ENCODE peak calls at places on chromosomes 5 and 9, in nine cellular contexts. One of them, this sample, is unnamed.

GRCh38 chr9:112486221-112487007 is at the start of gene KIAA1958:
- DNase-seq in mucosa of descending colon: peak
- DNase-seq in activated CD4-positive, CD25-positive, alpha-beta regulatory T cell: peak
- DNase-seq in activated CD4-positive, alpha-beta T cell treated with anti-CD3 and anti-CD28 coated beads, Interleukin-2, amount 50 U/mL, for 1 hour: peak
- DNase-seq in spleen: peak
- DNase-seq in stimulated activated CD4-positive, alpha-beta T cell treated with anti-CD3 and anti-CD28 coated beads, Interleukin-12 subunit alpha, Interleukin-12 subunit beta, amount 100 ng/mL, for 24 hours: peak
- DNase-seq in naive thymus-derived CD8-positive, alpha-beta T cell: peak
- DNase-seq in AG08395: peak
- DNase-seq in NCI-H146: peak
- DNase-seq in this sample: peak

GRCh38 chr5:132437604-132438275 is 52.8 kb downstream of the IRF1 start:
- DNase-seq in mucosa of descending colon: peak
- DNase-seq in activated CD4-positive, CD25-positive, alpha-beta regulatory T cell: peak
- DNase-seq in activated CD4-positive, alpha-beta T cell treated with anti-CD3 and anti-CD28 coated beads, Interleukin-2, amount 50 U/mL, for 1 hour: peak
- DNase-seq in spleen: peak
- DNase-seq in stimulated activated CD4-positive, alpha-beta T cell treated with anti-CD3 and anti-CD28 coated beads, Interleukin-12 subunit alpha, Interleukin-12 subunit beta, amount 100 ng/mL, for 24 hours: peak
- DNase-seq in naive thymus-derived CD8-positive, alpha-beta T cell: peak
- DNase-seq in AG08395: peak
- DNase-seq in NCI-H146: no peak
- DNase-seq in this sample: peak

GRCh38 chr5:56974241-56974640 is 22.3 kb upstream of the MIER3 start:
- DNase-seq in mucosa of descending colon: no peak
- DNase-seq in activated CD4-positive, CD25-positive, alpha-beta regulatory T cell: no peak
- DNase-seq in activated CD4-positive, alpha-beta T cell treated with anti-CD3 and anti-CD28 coated beads, Interleukin-2, amount 50 U/mL, for 1 hour: no peak
- DNase-seq in spleen: no peak
- DNase-seq in stimulated activated CD4-positive, alpha-beta T cell treated with anti-CD3 and anti-CD28 coated beads, Interleukin-12 subunit alpha, Interleukin-12 subunit beta, amount 100 ng/mL, for 24 hours: no peak
- DNase-seq in naive thymus-derived CD8-positive, alpha-beta T cell: no peak
- DNase-seq in AG08395: no peak
- DNase-seq in NCI-H146: no peak
- DNase-seq in this sample: no peak

GRCh38 chr5:125056641-125057345 is 310.4 kb upstream of the ZNF608 start:
- DNase-seq in mucosa of descending colon: no peak
- DNase-seq in activated CD4-positive, CD25-positive, alpha-beta regulatory T cell: no peak
- DNase-seq in activated CD4-positive, alpha-beta T cell treated with anti-CD3 and anti-CD28 coated beads, Interleukin-2, amount 50 U/mL, for 1 hour: no peak
- DNase-seq in spleen: no peak
- DNase-seq in stimulated activated CD4-positive, alpha-beta T cell treated with anti-CD3 and anti-CD28 coated beads, Interleukin-12 subunit alpha, Interleukin-12 subunit beta, amount 100 ng/mL, for 24 hours: no peak
- DNase-seq in naive thymus-derived CD8-positive, alpha-beta T cell: no peak
- DNase-seq in AG08395: no peak
- DNase-seq in NCI-H146: no peak
- DNase-seq in this sample: peak

GRCh38 chr9:86494644-86495081 is 140.5 kb upstream of the TUT7 start:
- DNase-seq in mucosa of descending colon: no peak
- DNase-seq in activated CD4-positive, CD25-positive, alpha-beta regulatory T cell: no peak
- DNase-seq in activated CD4-positive, alpha-beta T cell treated with anti-CD3 and anti-CD28 coated beads, Interleukin-2, amount 50 U/mL, for 1 hour: no peak
- DNase-seq in spleen: no peak
- DNase-seq in stimulated activated CD4-positive, alpha-beta T cell treated with anti-CD3 and anti-CD28 coated beads, Interleukin-12 subunit alpha, Interleukin-12 subunit beta, amount 100 ng/mL, for 24 hours: no peak
- DNase-seq in naive thymus-derived CD8-positive, alpha-beta T cell: no peak
- DNase-seq in AG08395: peak
- DNase-seq in NCI-H146: no peak
- DNase-seq in this sample: no peak

GRCh38 chr9:136640176-136641086 is 22.3 kb upstream of the EGFL7 start:
- DNase-seq in mucosa of descending colon: no peak
- DNase-seq in activated CD4-positive, CD25-positive, alpha-beta regulatory T cell: no peak
- DNase-seq in activated CD4-positive, alpha-beta T cell treated with anti-CD3 and anti-CD28 coated beads, Interleukin-2, amount 50 U/mL, for 1 hour: no peak
- DNase-seq in spleen: no peak
- DNase-seq in stimulated activated CD4-positive, alpha-beta T cell treated with anti-CD3 and anti-CD28 coated beads, Interleukin-12 subunit alpha, Interleukin-12 subunit beta, amount 100 ng/mL, for 24 hours: no peak
- DNase-seq in naive thymus-derived CD8-positive, alpha-beta T cell: no peak
- DNase-seq in AG08395: no peak
- DNase-seq in NCI-H146: no peak
- DNase-seq in this sample: no peak

GRCh38 chr9:134759001-134759607 is 117.5 kb downstream of the COL5A1 start:
- DNase-seq in mucosa of descending colon: no peak
- DNase-seq in activated CD4-positive, CD25-positive, alpha-beta regulatory T cell: no peak
- DNase-seq in activated CD4-positive, alpha-beta T cell treated with anti-CD3 and anti-CD28 coated beads, Interleukin-2, amount 50 U/mL, for 1 hour: no peak
- DNase-seq in spleen: no peak
- DNase-seq in stimulated activated CD4-positive, alpha-beta T cell treated with anti-CD3 and anti-CD28 coated beads, Interleukin-12 subunit alpha, Interleukin-12 subunit beta, amount 100 ng/mL, for 24 hours: no peak
- DNase-seq in naive thymus-derived CD8-positive, alpha-beta T cell: no peak
- DNase-seq in AG08395: no peak
- DNase-seq in NCI-H146: no peak
- DNase-seq in this sample: no peak

GRCh38 chr9:126915281-126915816 is 767 bp downstream of the RALGPS1 start:
- DNase-seq in mucosa of descending colon: peak
- DNase-seq in activated CD4-positive, CD25-positive, alpha-beta regulatory T cell: peak
- DNase-seq in activated CD4-positive, alpha-beta T cell treated with anti-CD3 and anti-CD28 coated beads, Interleukin-2, amount 50 U/mL, for 1 hour: peak
- DNase-seq in spleen: peak
- DNase-seq in stimulated activated CD4-positive, alpha-beta T cell treated with anti-CD3 and anti-CD28 coated beads, Interleukin-12 subunit alpha, Interleukin-12 subunit beta, amount 100 ng/mL, for 24 hours: peak
- DNase-seq in naive thymus-derived CD8-positive, alpha-beta T cell: peak
- DNase-seq in AG08395: no peak
- DNase-seq in NCI-H146: peak
- DNase-seq in this sample: peak

GRCh38 chr9:92654481-92655301 is 15.2 kb downstream of the IPPK start:
- DNase-seq in mucosa of descending colon: no peak
- DNase-seq in activated CD4-positive, CD25-positive, alpha-beta regulatory T cell: no peak
- DNase-seq in activated CD4-positive, alpha-beta T cell treated with anti-CD3 and anti-CD28 coated beads, Interleukin-2, amount 50 U/mL, for 1 hour: no peak
- DNase-seq in spleen: peak
- DNase-seq in stimulated activated CD4-positive, alpha-beta T cell treated with anti-CD3 and anti-CD28 coated beads, Interleukin-12 subunit alpha, Interleukin-12 subunit beta, amount 100 ng/mL, for 24 hours: no peak
- DNase-seq in naive thymus-derived CD8-positive, alpha-beta T cell: no peak
- DNase-seq in AG08395: peak
- DNase-seq in NCI-H146: no peak
- DNase-seq in this sample: no peak

GRCh38 chr5:181223729-181224389 is 778 bp downstream of the TRIM41 start:
- DNase-seq in mucosa of descending colon: no peak
- DNase-seq in activated CD4-positive, CD25-positive, alpha-beta regulatory T cell: no peak
- DNase-seq in activated CD4-positive, alpha-beta T cell treated with anti-CD3 and anti-CD28 coated beads, Interleukin-2, amount 50 U/mL, for 1 hour: no peak
- DNase-seq in spleen: no peak
- DNase-seq in stimulated activated CD4-positive, alpha-beta T cell treated with anti-CD3 and anti-CD28 coated beads, Interleukin-12 subunit alpha, Interleukin-12 subunit beta, amount 100 ng/mL, for 24 hours: no peak
- DNase-seq in naive thymus-derived CD8-positive, alpha-beta T cell: no peak
- DNase-seq in AG08395: no peak
- DNase-seq in NCI-H146: no peak
- DNase-seq in this sample: no peak

GRCh38 chr5:120368923-120369715 is 95.0 kb upstream of the PRR16 start:
- DNase-seq in mucosa of descending colon: peak
- DNase-seq in activated CD4-positive, CD25-positive, alpha-beta regulatory T cell: peak
- DNase-seq in activated CD4-positive, alpha-beta T cell treated with anti-CD3 and anti-CD28 coated beads, Interleukin-2, amount 50 U/mL, for 1 hour: no peak
- DNase-seq in spleen: peak
- DNase-seq in stimulated activated CD4-positive, alpha-beta T cell treated with anti-CD3 and anti-CD28 coated beads, Interleukin-12 subunit alpha, Interleukin-12 subunit beta, amount 100 ng/mL, for 24 hours: no peak
- DNase-seq in naive thymus-derived CD8-positive, alpha-beta T cell: no peak
- DNase-seq in AG08395: no peak
- DNase-seq in NCI-H146: no peak
- DNase-seq in this sample: no peak

GRCh38 chr9:11086561-11086960 is 473.8 kb upstream of the PTPRD start:
- DNase-seq in mucosa of descending colon: no peak
- DNase-seq in activated CD4-positive, CD25-positive, alpha-beta regulatory T cell: no peak
- DNase-seq in activated CD4-positive, alpha-beta T cell treated with anti-CD3 and anti-CD28 coated beads, Interleukin-2, amount 50 U/mL, for 1 hour: no peak
- DNase-seq in spleen: no peak
- DNase-seq in stimulated activated CD4-positive, alpha-beta T cell treated with anti-CD3 and anti-CD28 coated beads, Interleukin-12 subunit alpha, Interleukin-12 subunit beta, amount 100 ng/mL, for 24 hours: no peak
- DNase-seq in naive thymus-derived CD8-positive, alpha-beta T cell: no peak
- DNase-seq in AG08395: no peak
- DNase-seq in NCI-H146: no peak
- DNase-seq in this sample: no peak

GRCh38 chr9:16032799-16033198 is 480.0 kb downstream of the CCDC171 start:
- DNase-seq in mucosa of descending colon: no peak
- DNase-seq in activated CD4-positive, CD25-positive, alpha-beta regulatory T cell: no peak
- DNase-seq in activated CD4-positive, alpha-beta T cell treated with anti-CD3 and anti-CD28 coated beads, Interleukin-2, amount 50 U/mL, for 1 hour: no peak
- DNase-seq in spleen: no peak
- DNase-seq in stimulated activated CD4-positive, alpha-beta T cell treated with anti-CD3 and anti-CD28 coated beads, Interleukin-12 subunit alpha, Interleukin-12 subunit beta, amount 100 ng/mL, for 24 hours: no peak
- DNase-seq in naive thymus-derived CD8-positive, alpha-beta T cell: no peak
- DNase-seq in AG08395: no peak
- DNase-seq in NCI-H146: peak
- DNase-seq in this sample: no peak

GRCh38 chr5:4520557-4520956 is 619.6 kb upstream of the ADAMTS16 start:
- DNase-seq in mucosa of descending colon: no peak
- DNase-seq in activated CD4-positive, CD25-positive, alpha-beta regulatory T cell: no peak
- DNase-seq in activated CD4-positive, alpha-beta T cell treated with anti-CD3 and anti-CD28 coated beads, Interleukin-2, amount 50 U/mL, for 1 hour: no peak
- DNase-seq in spleen: no peak
- DNase-seq in stimulated activated CD4-positive, alpha-beta T cell treated with anti-CD3 and anti-CD28 coated beads, Interleukin-12 subunit alpha, Interleukin-12 subunit beta, amount 100 ng/mL, for 24 hours: no peak
- DNase-seq in naive thymus-derived CD8-positive, alpha-beta T cell: no peak
- DNase-seq in AG08395: no peak
- DNase-seq in NCI-H146: no peak
- DNase-seq in this sample: no peak

GRCh38 chr5:73638344-73639095 is 12.5 kb downstream of the ARHGEF28 start:
- DNase-seq in mucosa of descending colon: no peak
- DNase-seq in activated CD4-positive, CD25-positive, alpha-beta regulatory T cell: no peak
- DNase-seq in activated CD4-positive, alpha-beta T cell treated with anti-CD3 and anti-CD28 coated beads, Interleukin-2, amount 50 U/mL, for 1 hour: no peak
- DNase-seq in spleen: no peak
- DNase-seq in stimulated activated CD4-positive, alpha-beta T cell treated with anti-CD3 and anti-CD28 coated beads, Interleukin-12 subunit alpha, Interleukin-12 subunit beta, amount 100 ng/mL, for 24 hours: no peak
- DNase-seq in naive thymus-derived CD8-positive, alpha-beta T cell: no peak
- DNase-seq in AG08395: no peak
- DNase-seq in NCI-H146: no peak
- DNase-seq in this sample: no peak

GRCh38 chr9:98248737-98249474 is 6.5 kb downstream of the TBC1D2 start:
- DNase-seq in mucosa of descending colon: peak
- DNase-seq in activated CD4-positive, CD25-positive, alpha-beta regulatory T cell: no peak
- DNase-seq in activated CD4-positive, alpha-beta T cell treated with anti-CD3 and anti-CD28 coated beads, Interleukin-2, amount 50 U/mL, for 1 hour: no peak
- DNase-seq in spleen: peak
- DNase-seq in stimulated activated CD4-positive, alpha-beta T cell treated with anti-CD3 and anti-CD28 coated beads, Interleukin-12 subunit alpha, Interleukin-12 subunit beta, amount 100 ng/mL, for 24 hours: no peak
- DNase-seq in naive thymus-derived CD8-positive, alpha-beta T cell: no peak
- DNase-seq in AG08395: peak
- DNase-seq in NCI-H146: no peak
- DNase-seq in this sample: peak

GRCh38 chr5:42595597-42595996 is 161.0 kb upstream of the CCDC152 start:
- DNase-seq in mucosa of descending colon: no peak
- DNase-seq in activated CD4-positive, CD25-positive, alpha-beta regulatory T cell: no peak
- DNase-seq in activated CD4-positive, alpha-beta T cell treated with anti-CD3 and anti-CD28 coated beads, Interleukin-2, amount 50 U/mL, for 1 hour: no peak
- DNase-seq in spleen: no peak
- DNase-seq in stimulated activated CD4-positive, alpha-beta T cell treated with anti-CD3 and anti-CD28 coated beads, Interleukin-12 subunit alpha, Interleukin-12 subunit beta, amount 100 ng/mL, for 24 hours: no peak
- DNase-seq in naive thymus-derived CD8-positive, alpha-beta T cell: no peak
- DNase-seq in AG08395: no peak
- DNase-seq in NCI-H146: no peak
- DNase-seq in this sample: no peak

GRCh38 chr5:137315534-137316345 is 183.4 kb downstream of the SPOCK1 start:
- DNase-seq in mucosa of descending colon: no peak
- DNase-seq in activated CD4-positive, CD25-positive, alpha-beta regulatory T cell: no peak
- DNase-seq in activated CD4-positive, alpha-beta T cell treated with anti-CD3 and anti-CD28 coated beads, Interleukin-2, amount 50 U/mL, for 1 hour: no peak
- DNase-seq in spleen: no peak
- DNase-seq in stimulated activated CD4-positive, alpha-beta T cell treated with anti-CD3 and anti-CD28 coated beads, Interleukin-12 subunit alpha, Interleukin-12 subunit beta, amount 100 ng/mL, for 24 hours: no peak
- DNase-seq in naive thymus-derived CD8-positive, alpha-beta T cell: no peak
- DNase-seq in AG08395: no peak
- DNase-seq in NCI-H146: no peak
- DNase-seq in this sample: no peak

GRCh38 chr5:187042-187431 is 4.3 kb upstream of the LRRC14B start:
- DNase-seq in mucosa of descending colon: no peak
- DNase-seq in activated CD4-positive, CD25-positive, alpha-beta regulatory T cell: no peak
- DNase-seq in activated CD4-positive, alpha-beta T cell treated with anti-CD3 and anti-CD28 coated beads, Interleukin-2, amount 50 U/mL, for 1 hour: no peak
- DNase-seq in spleen: peak
- DNase-seq in stimulated activated CD4-positive, alpha-beta T cell treated with anti-CD3 and anti-CD28 coated beads, Interleukin-12 subunit alpha, Interleukin-12 subunit beta, amount 100 ng/mL, for 24 hours: no peak
- DNase-seq in naive thymus-derived CD8-positive, alpha-beta T cell: no peak
- DNase-seq in AG08395: no peak
- DNase-seq in NCI-H146: no peak
- DNase-seq in this sample: no peak

GRCh38 chr9:93451762-93452709 is 551 bp downstream of the FAM120A start:
- DNase-seq in mucosa of descending colon: peak
- DNase-seq in activated CD4-positive, CD25-positive, alpha-beta regulatory T cell: peak
- DNase-seq in activated CD4-positive, alpha-beta T cell treated with anti-CD3 and anti-CD28 coated beads, Interleukin-2, amount 50 U/mL, for 1 hour: peak
- DNase-seq in spleen: peak
- DNase-seq in stimulated activated CD4-positive, alpha-beta T cell treated with anti-CD3 and anti-CD28 coated beads, Interleukin-12 subunit alpha, Interleukin-12 subunit beta, amount 100 ng/mL, for 24 hours: peak
- DNase-seq in naive thymus-derived CD8-positive, alpha-beta T cell: peak
- DNase-seq in AG08395: no peak
- DNase-seq in NCI-H146: peak
- DNase-seq in this sample: peak

GRCh38 chr9:86946712-86947145 is 577 bp downstream of the GAS1 start:
- DNase-seq in mucosa of descending colon: peak
- DNase-seq in activated CD4-positive, CD25-positive, alpha-beta regulatory T cell: no peak
- DNase-seq in activated CD4-positive, alpha-beta T cell treated with anti-CD3 and anti-CD28 coated beads, Interleukin-2, amount 50 U/mL, for 1 hour: peak
- DNase-seq in spleen: peak
- DNase-seq in stimulated activated CD4-positive, alpha-beta T cell treated with anti-CD3 and anti-CD28 coated beads, Interleukin-12 subunit alpha, Interleukin-12 subunit beta, amount 100 ng/mL, for 24 hours: peak
- DNase-seq in naive thymus-derived CD8-positive, alpha-beta T cell: peak
- DNase-seq in AG08395: no peak
- DNase-seq in NCI-H146: peak
- DNase-seq in this sample: no peak

GRCh38 chr5:135651156-135651555 is 72.4 kb upstream of the CXCL14 start:
- DNase-seq in mucosa of descending colon: no peak
- DNase-seq in activated CD4-positive, CD25-positive, alpha-beta regulatory T cell: no peak
- DNase-seq in activated CD4-positive, alpha-beta T cell treated with anti-CD3 and anti-CD28 coated beads, Interleukin-2, amount 50 U/mL, for 1 hour: no peak
- DNase-seq in spleen: no peak
- DNase-seq in stimulated activated CD4-positive, alpha-beta T cell treated with anti-CD3 and anti-CD28 coated beads, Interleukin-12 subunit alpha, Interleukin-12 subunit beta, amount 100 ng/mL, for 24 hours: no peak
- DNase-seq in naive thymus-derived CD8-positive, alpha-beta T cell: no peak
- DNase-seq in AG08395: no peak
- DNase-seq in NCI-H146: no peak
- DNase-seq in this sample: no peak

GRCh38 chr5:111676496-111676895 is 80.5 kb downstream of the NREP start:
- DNase-seq in mucosa of descending colon: no peak
- DNase-seq in activated CD4-positive, CD25-positive, alpha-beta regulatory T cell: no peak
- DNase-seq in activated CD4-positive, alpha-beta T cell treated with anti-CD3 and anti-CD28 coated beads, Interleukin-2, amount 50 U/mL, for 1 hour: no peak
- DNase-seq in spleen: no peak
- DNase-seq in stimulated activated CD4-positive, alpha-beta T cell treated with anti-CD3 and anti-CD28 coated beads, Interleukin-12 subunit alpha, Interleukin-12 subunit beta, amount 100 ng/mL, for 24 hours: no peak
- DNase-seq in naive thymus-derived CD8-positive, alpha-beta T cell: no peak
- DNase-seq in AG08395: peak
- DNase-seq in NCI-H146: no peak
- DNase-seq in this sample: no peak

GRCh38 chr9:89505048-89505447 is 7.1 kb upstream of the SEMA4D start:
- DNase-seq in mucosa of descending colon: no peak
- DNase-seq in activated CD4-positive, CD25-positive, alpha-beta regulatory T cell: no peak
- DNase-seq in activated CD4-positive, alpha-beta T cell treated with anti-CD3 and anti-CD28 coated beads, Interleukin-2, amount 50 U/mL, for 1 hour: no peak
- DNase-seq in spleen: no peak
- DNase-seq in stimulated activated CD4-positive, alpha-beta T cell treated with anti-CD3 and anti-CD28 coated beads, Interleukin-12 subunit alpha, Interleukin-12 subunit beta, amount 100 ng/mL, for 24 hours: no peak
- DNase-seq in naive thymus-derived CD8-positive, alpha-beta T cell: no peak
- DNase-seq in AG08395: no peak
- DNase-seq in NCI-H146: no peak
- DNase-seq in this sample: no peak

GRCh38 chr9:91807640-91808246 is 142.3 kb downstream of the ROR2 start:
- DNase-seq in mucosa of descending colon: no peak
- DNase-seq in activated CD4-positive, CD25-positive, alpha-beta regulatory T cell: no peak
- DNase-seq in activated CD4-positive, alpha-beta T cell treated with anti-CD3 and anti-CD28 coated beads, Interleukin-2, amount 50 U/mL, for 1 hour: no peak
- DNase-seq in spleen: no peak
- DNase-seq in stimulated activated CD4-positive, alpha-beta T cell treated with anti-CD3 and anti-CD28 coated beads, Interleukin-12 subunit alpha, Interleukin-12 subunit beta, amount 100 ng/mL, for 24 hours: no peak
- DNase-seq in naive thymus-derived CD8-positive, alpha-beta T cell: no peak
- DNase-seq in AG08395: no peak
- DNase-seq in NCI-H146: no peak
- DNase-seq in this sample: no peak

GRCh38 chr5:108258001-108258400 is 123.9 kb downstream of the FBXL17 start:
- DNase-seq in mucosa of descending colon: no peak
- DNase-seq in activated CD4-positive, CD25-positive, alpha-beta regulatory T cell: no peak
- DNase-seq in activated CD4-positive, alpha-beta T cell treated with anti-CD3 and anti-CD28 coated beads, Interleukin-2, amount 50 U/mL, for 1 hour: no peak
- DNase-seq in spleen: no peak
- DNase-seq in stimulated activated CD4-positive, alpha-beta T cell treated with anti-CD3 and anti-CD28 coated beads, Interleukin-12 subunit alpha, Interleukin-12 subunit beta, amount 100 ng/mL, for 24 hours: no peak
- DNase-seq in naive thymus-derived CD8-positive, alpha-beta T cell: no peak
- DNase-seq in AG08395: no peak
- DNase-seq in NCI-H146: no peak
- DNase-seq in this sample: no peak

GRCh38 chr5:74446673-74447337 is 193.7 kb downstream of the ENC1 start:
- DNase-seq in mucosa of descending colon: no peak
- DNase-seq in activated CD4-positive, CD25-positive, alpha-beta regulatory T cell: no peak
- DNase-seq in activated CD4-positive, alpha-beta T cell treated with anti-CD3 and anti-CD28 coated beads, Interleukin-2, amount 50 U/mL, for 1 hour: no peak
- DNase-seq in spleen: no peak
- DNase-seq in stimulated activated CD4-positive, alpha-beta T cell treated with anti-CD3 and anti-CD28 coated beads, Interleukin-12 subunit alpha, Interleukin-12 subunit beta, amount 100 ng/mL, for 24 hours: no peak
- DNase-seq in naive thymus-derived CD8-positive, alpha-beta T cell: no peak
- DNase-seq in AG08395: no peak
- DNase-seq in NCI-H146: no peak
- DNase-seq in this sample: no peak

GRCh38 chr9:77602852-77603251 is 45.3 kb downstream of the GNA14 start:
- DNase-seq in mucosa of descending colon: no peak
- DNase-seq in activated CD4-positive, CD25-positive, alpha-beta regulatory T cell: no peak
- DNase-seq in activated CD4-positive, alpha-beta T cell treated with anti-CD3 and anti-CD28 coated beads, Interleukin-2, amount 50 U/mL, for 1 hour: no peak
- DNase-seq in spleen: no peak
- DNase-seq in stimulated activated CD4-positive, alpha-beta T cell treated with anti-CD3 and anti-CD28 coated beads, Interleukin-12 subunit alpha, Interleukin-12 subunit beta, amount 100 ng/mL, for 24 hours: no peak
- DNase-seq in naive thymus-derived CD8-positive, alpha-beta T cell: no peak
- DNase-seq in AG08395: no peak
- DNase-seq in NCI-H146: no peak
- DNase-seq in this sample: no peak

GRCh38 chr5:112689510-112689909 is 48.2 kb upstream of the APC start:
- DNase-seq in mucosa of descending colon: no peak
- DNase-seq in activated CD4-positive, CD25-positive, alpha-beta regulatory T cell: no peak
- DNase-seq in activated CD4-positive, alpha-beta T cell treated with anti-CD3 and anti-CD28 coated beads, Interleukin-2, amount 50 U/mL, for 1 hour: no peak
- DNase-seq in spleen: no peak
- DNase-seq in stimulated activated CD4-positive, alpha-beta T cell treated with anti-CD3 and anti-CD28 coated beads, Interleukin-12 subunit alpha, Interleukin-12 subunit beta, amount 100 ng/mL, for 24 hours: no peak
- DNase-seq in naive thymus-derived CD8-positive, alpha-beta T cell: no peak
- DNase-seq in AG08395: peak
- DNase-seq in NCI-H146: no peak
- DNase-seq in this sample: no peak

GRCh38 chr5:97400537-97400936 is 217.5 kb upstream of the RIOK2 start:
- DNase-seq in mucosa of descending colon: no peak
- DNase-seq in activated CD4-positive, CD25-positive, alpha-beta regulatory T cell: no peak
- DNase-seq in activated CD4-positive, alpha-beta T cell treated with anti-CD3 and anti-CD28 coated beads, Interleukin-2, amount 50 U/mL, for 1 hour: no peak
- DNase-seq in spleen: no peak
- DNase-seq in stimulated activated CD4-positive, alpha-beta T cell treated with anti-CD3 and anti-CD28 coated beads, Interleukin-12 subunit alpha, Interleukin-12 subunit beta, amount 100 ng/mL, for 24 hours: no peak
- DNase-seq in naive thymus-derived CD8-positive, alpha-beta T cell: no peak
- DNase-seq in AG08395: no peak
- DNase-seq in NCI-H146: no peak
- DNase-seq in this sample: no peak

GRCh38 chr5:76688836-76689235 is 27.1 kb upstream of the F2R start:
- DNase-seq in mucosa of descending colon: no peak
- DNase-seq in activated CD4-positive, CD25-positive, alpha-beta regulatory T cell: no peak
- DNase-seq in activated CD4-positive, alpha-beta T cell treated with anti-CD3 and anti-CD28 coated beads, Interleukin-2, amount 50 U/mL, for 1 hour: no peak
- DNase-seq in spleen: no peak
- DNase-seq in stimulated activated CD4-positive, alpha-beta T cell treated with anti-CD3 and anti-CD28 coated beads, Interleukin-12 subunit alpha, Interleukin-12 subunit beta, amount 100 ng/mL, for 24 hours: no peak
- DNase-seq in naive thymus-derived CD8-positive, alpha-beta T cell: no peak
- DNase-seq in AG08395: no peak
- DNase-seq in NCI-H146: no peak
- DNase-seq in this sample: no peak